ENCODE peak calls at places on chromosomes 16 and 17, in nine cellular contexts. U, R, Z, J, V, W, K, I and F are unnamed samples.

GRCh38 chr17:17880577-17881196 is 43.9 kb upstream of the SREBF1 start:
- DNase-seq in U (no peak), R (no peak), Z (no peak), J (no peak), V (no peak), W (no peak), K (no peak), I (no peak), F (no peak)

GRCh38 chr17:73705594-73705993 is 61.3 kb upstream of the SDK2 start:
- DNase-seq in U (no peak), R (no peak), Z (peak), J (no peak), V (peak), W (no peak), K (no peak), I (peak), F (peak)

GRCh38 chr17:53168413-53168812 is 654.3 kb upstream of the KIF2B start:
- DNase-seq in U (no peak), R (no peak), Z (no peak), J (no peak), V (no peak), W (no peak), K (no peak), I (no peak), F (no peak)

GRCh38 chr17:9324864-9325263 is 250.8 kb downstream of the STX8 start:
- DNase-seq in U (no peak), R (no peak), Z (peak), J (no peak), V (no peak), W (no peak), K (no peak), I (no peak), F (peak)

GRCh38 chr17:65537845-65538678 is 23.4 kb downstream of the AXIN2 start:
- DNase-seq in U (no peak), R (no peak), Z (peak), J (no peak), V (no peak), W (no peak), K (no peak), I (no peak), F (no peak)

GRCh38 chr16:81697321-81697885 is 81.7 kb upstream of the PLCG2 start:
- DNase-seq in U (peak), R (no peak), Z (peak), J (no peak), V (peak), W (peak), K (peak), I (peak), F (peak)

GRCh38 chr17:50927287-50927686 is 61.1 kb upstream of the TOB1 start:
- DNase-seq in U (no peak), R (no peak), Z (no peak), J (no peak), V (no peak), W (no peak), K (no peak), I (no peak), F (no peak)

GRCh38 chr17:29592850-29593545 is at the start of gene ANKRD13B:
- DNase-seq in U (peak), R (peak), Z (no peak), J (no peak), V (no peak), W (peak), K (no peak), I (peak), F (no peak)

GRCh38 chr17:9256361-9256943 is 235.1 kb downstream of the NTN1 start:
- DNase-seq in U (no peak), R (no peak), Z (no peak), J (no peak), V (no peak), W (no peak), K (no peak), I (no peak), F (no peak)

GRCh38 chr16:19068237-19068815 is 912 bp downstream of the COQ7 start:
- DNase-seq in U (no peak), R (no peak), Z (no peak), J (no peak), V (no peak), W (peak), K (no peak), I (no peak), F (no peak)

GRCh38 chr16:627458-628239 is 3.1 kb upstream of the WFIKKN1 start:
- DNase-seq in U (no peak), R (peak), Z (no peak), J (no peak), V (peak), W (no peak), K (no peak), I (peak), F (no peak)

GRCh38 chr17:40326832-40327199 is 17.8 kb downstream of the RARA start:
- DNase-seq in U (no peak), R (no peak), Z (no peak), J (no peak), V (no peak), W (no peak), K (no peak), I (no peak), F (no peak)

GRCh38 chr16:81096715-81097208 is 567 bp upstream of the GCSH start:
- DNase-seq in U (no peak), R (peak), Z (no peak), J (no peak), V (no peak), W (no peak), K (no peak), I (no peak), F (no peak)

GRCh38 chr16:69363281-69363717 is 11.7 kb upstream of the TMED6 start:
- DNase-seq in U (no peak), R (no peak), Z (no peak), J (no peak), V (no peak), W (no peak), K (no peak), I (peak), F (no peak)

GRCh38 chr17:47665655-47666054 is 15.9 kb downstream of the KPNB1 start:
- DNase-seq in U (no peak), R (no peak), Z (peak), J (no peak), V (no peak), W (no peak), K (no peak), I (no peak), F (peak)

GRCh38 chr17:62668091-62668804 is 40.8 kb downstream of the MRC2 start:
- DNase-seq in U (no peak), R (no peak), Z (no peak), J (no peak), V (peak), W (no peak), K (no peak), I (no peak), F (no peak)

GRCh38 chr16:23941025-23941424 is 105.2 kb downstream of the PRKCB start:
- DNase-seq in U (no peak), R (peak), Z (no peak), J (no peak), V (no peak), W (no peak), K (no peak), I (no peak), F (no peak)

GRCh38 chr17:72861811-72862210 is 230.7 kb downstream of the SLC39A11 start:
- DNase-seq in U (no peak), R (no peak), Z (no peak), J (no peak), V (no peak), W (no peak), K (no peak), I (no peak), F (no peak)

GRCh38 chr16:6558133-6558532 is 774.5 kb upstream of the RBFOX1 start:
- DNase-seq in U (no peak), R (no peak), Z (no peak), J (no peak), V (no peak), W (no peak), K (no peak), I (no peak), F (no peak)
- H3K4me3 ChIP-seq in U (no peak), R (no peak), Z (no peak), J (no peak), V (no peak), W (no peak), K (no peak), I (no peak), F (no peak)

DNA sequence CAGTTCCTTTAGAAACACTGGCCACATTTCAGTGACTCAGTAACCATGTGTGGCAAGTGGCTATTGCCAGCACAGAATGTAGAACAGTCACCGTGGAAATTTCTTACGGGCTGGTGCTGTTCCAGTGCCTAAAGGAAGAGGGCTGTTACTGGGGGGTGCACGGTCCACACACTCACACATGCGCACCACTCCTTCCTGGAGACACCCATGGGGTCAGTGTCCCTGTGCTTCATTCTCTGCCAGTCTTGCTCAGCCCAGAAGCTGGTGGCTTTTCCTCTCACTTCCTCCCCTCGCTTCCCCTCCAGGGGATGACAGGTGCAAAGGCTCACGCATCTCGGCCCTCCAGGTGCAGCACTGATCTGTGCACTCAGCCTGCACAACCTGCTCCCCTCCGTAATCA is 115.6 kb downstream of the CCDC182 start:
- DNase-seq in U (peak), R (no peak), Z (peak), J (no peak), V (no peak), W (peak), K (no peak), I (no peak), F (no peak)
- TF ChIP-seq CTCF in U (no peak), R (no peak), Z (no peak), J (no peak), V (no peak), W (no peak), K (no peak), I (no peak), F (no peak)

DNA sequence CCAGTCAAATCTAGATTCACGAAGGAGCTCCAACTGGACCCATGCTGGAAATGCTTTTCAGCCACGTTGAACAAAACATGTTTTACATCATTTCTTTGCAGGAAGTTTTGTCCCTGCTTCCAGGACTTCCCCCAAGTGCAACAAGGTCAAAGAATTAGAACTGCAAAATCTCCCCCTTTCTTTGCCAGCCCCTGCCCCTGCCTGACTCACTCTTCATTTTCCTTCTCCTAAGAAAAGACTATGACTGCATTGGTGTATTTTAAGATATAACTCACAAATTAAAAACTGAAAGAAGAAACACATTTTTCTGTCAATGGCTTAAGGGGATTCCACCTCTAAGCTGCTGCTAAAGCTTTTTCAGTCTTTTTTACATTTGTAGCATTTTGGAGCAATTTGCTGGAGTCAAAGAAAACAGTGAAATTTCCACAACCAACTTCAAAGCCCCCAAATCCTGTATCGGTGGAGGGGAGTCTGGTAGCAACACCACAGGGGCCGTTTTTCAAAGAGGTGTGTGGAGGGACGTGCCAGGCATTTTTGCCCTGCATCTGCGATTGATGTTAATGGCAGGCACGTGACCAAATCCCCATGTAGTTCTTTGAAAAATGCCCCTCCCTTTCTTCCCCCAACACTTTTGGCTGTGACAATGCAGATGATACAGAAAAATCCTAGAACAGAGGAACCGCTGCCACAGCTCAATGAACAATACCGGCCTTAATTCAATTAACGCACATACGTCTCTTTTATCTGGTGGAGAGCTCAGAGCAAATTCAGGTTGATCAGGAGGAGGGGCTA is 28.6 kb downstream of the MAF start:
- DNase-seq in U (no peak), R (no peak), Z (no peak), J (no peak), V (no peak), W (no peak), K (no peak), I (no peak), F (no peak)
- H3K4me3 ChIP-seq in U (no peak), R (no peak), Z (no peak), J (no peak), V (no peak), W (no peak), K (no peak), I (no peak), F (no peak)

DNA sequence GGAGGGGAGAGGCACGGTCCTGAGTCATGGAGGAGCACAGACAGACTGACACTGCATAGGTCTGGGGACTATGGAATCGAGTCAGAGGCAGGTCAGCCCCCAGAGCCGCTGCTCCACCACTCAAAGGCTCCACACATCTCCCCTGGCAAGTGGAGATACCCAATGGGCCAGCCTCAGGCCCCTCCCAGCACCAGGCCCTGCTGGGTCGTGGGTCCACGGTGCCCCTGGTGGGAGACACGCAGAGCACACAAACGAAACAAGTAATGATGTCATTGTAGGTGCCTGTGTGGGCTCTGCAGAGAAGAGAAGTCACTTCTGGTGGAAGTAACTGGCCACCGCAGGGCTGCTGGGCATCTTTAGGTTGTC is 59.4 kb upstream of the ENPP7 start:
- DNase-seq in U (no peak), R (no peak), Z (no peak), J (no peak), V (no peak), W (no peak), K (no peak), I (no peak), F (no peak)
- TF ChIP-seq CTCF in U (no peak), R (no peak), Z (no peak), J (no peak), V (no peak), W (no peak), K (no peak), I (no peak), F (no peak)